ENCODE peak calls at places on chromosomes 12 and 14, in four cellular contexts. S, A, W and V are unnamed samples. For H3K36me3, the result is how much of the 10 kb centered on the place peaks cover.

GRCh38 chr12:91142184-91142583 is 30.9 kb upstream of the LUM start:
- DNase-seq in S (no peak), A (no peak), W (no peak), V (no peak)

GRCh38 chr12:6355491-6356373 is 13.9 kb upstream of the TNFRSF1A start:
- DNase-seq in S (peak), A (no peak), W (no peak), V (no peak)

GRCh38 chr12:76313289-76313688 is 34.9 kb downstream of the BBS10 start:
- DNase-seq in S (peak), A (no peak), W (no peak), V (no peak)

GRCh38 chr12:28650906-28651305 is 460.6 kb downstream of the CCDC91 start:
- DNase-seq in S (no peak), A (no peak), W (no peak), V (no peak)

GRCh38 chr14:71362920-71363584 is 455.8 kb downstream of the PCNX1 start:
- DNase-seq in S (no peak), A (peak), W (no peak), V (no peak)

GRCh38 chr12:19151298-19151697 is 21.8 kb downstream of the PLEKHA5 start:
- DNase-seq in S (no peak), A (no peak), W (no peak), V (no peak)

GRCh38 chr14:21044106-21044618 is 2.0 kb downstream of the RNASE7 start:
- DNase-seq in S (no peak), A (no peak), W (no peak), V (no peak)

GRCh38 chr12:67691220-67691619 is 42.7 kb downstream of the DYRK2 start:
- DNase-seq in S (no peak), A (no peak), W (no peak), V (no peak)

GRCh38 chr14:90538716-90539495 is 142.1 kb downstream of the CALM1 start:
- DNase-seq in S (no peak), A (no peak), W (no peak), V (no peak)

GRCh38 chr12:5997260-5997659 is 52.2 kb upstream of the ANO2 start:
- DNase-seq in S (no peak), A (no peak), W (no peak), V (peak)

GRCh38 chr12:106586803-106587684 is 4.2 kb downstream of the RFX4 start:
- DNase-seq in S (peak), A (no peak), W (peak), V (no peak)

GRCh38 chr14:100824156-100824555 is 1.8 kb upstream of the MEG3 start:
- DNase-seq in S (peak), A (no peak), W (peak), V (no peak)

GRCh38 chr12:125573293-125573692 is 508.1 kb downstream of the AACS start:
- DNase-seq in S (no peak), A (no peak), W (no peak), V (no peak)

GRCh38 chr12:14408208-14408607 is 42.7 kb downstream of the ATF7IP start:
- DNase-seq in S (peak), A (no peak), W (no peak), V (peak)

GRCh38 chr14:29941401-29941800 is 13.8 kb upstream of the PRKD1 start:
- DNase-seq in S (peak), A (no peak), W (no peak), V (no peak)

GRCh38 chr12:122473543-122474323 is 27.0 kb downstream of the ZCCHC8 start:
- DNase-seq in S (no peak), A (peak), W (no peak), V (no peak)

GRCh38 chr12:25653487-25654175 is 100.5 kb upstream of the LMNTD1 start:
- DNase-seq in S (no peak), A (no peak), W (no peak), V (no peak)

GRCh38 chr14:103668117-103668516 is 39.1 kb downstream of the KLC1 start:
- DNase-seq in S (no peak), A (no peak), W (no peak), V (no peak)

DNA sequence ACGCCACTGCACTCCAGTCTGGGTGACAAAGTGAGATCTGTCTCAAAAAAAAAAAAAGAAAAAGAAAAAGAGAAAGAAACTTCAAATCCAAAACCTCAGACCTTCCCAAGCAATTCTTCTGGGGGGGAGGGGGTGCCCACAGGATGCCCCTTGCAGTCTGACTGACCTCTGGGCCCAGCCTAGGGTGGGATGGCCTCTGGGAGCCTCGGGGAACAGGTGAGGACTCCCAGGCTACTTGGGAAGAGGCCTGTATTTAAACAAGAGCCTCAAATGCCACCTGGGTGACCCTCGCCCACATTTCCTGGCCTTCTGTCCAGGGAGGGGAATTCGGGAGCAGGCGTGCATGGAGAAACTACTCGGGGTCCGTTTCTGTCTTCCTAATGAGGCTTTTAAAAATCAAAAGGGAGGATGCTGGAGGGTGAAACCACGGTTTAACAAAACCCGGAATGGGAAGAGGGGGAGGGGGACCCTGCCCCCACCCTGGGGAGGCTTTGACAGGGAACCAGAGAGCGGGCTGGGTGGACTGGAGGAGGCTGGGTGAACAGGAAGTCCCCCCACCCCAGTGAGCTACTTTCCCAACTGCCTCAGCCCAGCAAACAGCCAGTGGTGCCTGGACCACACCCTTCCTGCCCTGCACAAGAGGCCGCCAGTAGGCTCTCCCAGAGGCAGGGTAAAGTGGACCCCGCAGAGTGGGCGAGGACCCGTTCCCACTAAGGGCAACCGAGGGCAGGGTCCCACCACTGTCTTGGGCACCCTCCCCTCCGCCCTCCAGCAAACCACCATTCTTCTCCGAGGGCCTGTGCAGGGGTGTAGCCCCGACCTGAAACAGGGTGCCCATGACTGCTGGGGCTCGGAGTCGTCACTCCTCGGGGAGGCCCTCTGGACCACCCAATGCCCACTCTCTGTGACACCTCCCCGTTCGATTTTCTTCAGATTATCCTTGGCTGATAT is 1.5 kb upstream of the FBRSL1 start:
- DNase-seq in S (no peak), A (no peak), W (peak), V (no peak)
- H3K4me3 ChIP-seq in S (peak), A (peak), W (peak), V (no peak)

GRCh38 chr12:93743229-93743998 is 66.2 kb downstream of the CRADD start:
- DNase-seq in S (peak), A (no peak), W (no peak), V (no peak)
- H2AFZ ChIP-seq in S (no peak), A (no peak), W (no peak), V (peak)

GRCh38 chr14:104957146-104958113 is 20.7 kb downstream of the AHNAK2 start:
- DNase-seq in S (no peak), A (no peak), W (no peak), V (no peak)

GRCh38 chr14:104955396-104955770 is 22.8 kb downstream of the AHNAK2 start:
- DNase-seq in S (no peak), A (no peak), W (no peak), V (no peak)

GRCh38 chr14:104954746-104955395 is 23.3 kb downstream of the AHNAK2 start:
- DNase-seq in S (no peak), A (no peak), W (no peak), V (no peak)

GRCh38 chr14:104953896-104954656 is 24.1 kb downstream of the AHNAK2 start:
- DNase-seq in S (no peak), A (no peak), W (no peak), V (no peak)

GRCh38 chr14:104956290-104956890 is 21.8 kb downstream of the AHNAK2 start:
- DNase-seq in S (no peak), A (no peak), W (no peak), V (no peak)
- H3K36me3 ChIP-seq in S (under half), A (under half), W (under half), V (under half)

GRCh38 chr12:4809449-4810218 is 89.4 kb downstream of the GALNT8 start:
- DNase-seq in S (peak), A (no peak), W (peak), V (no peak)
- H3K4me3 ChIP-seq in S (peak), A (peak), W (peak), V (no peak)